ENCODE peak calls at places on chromosome 1, in nine cellular contexts. One of them, this sample, is unnamed. For H3K36me3, the result is how much of the 10 kb centered on the place peaks cover.

GRCh38 chr1:6179564-6180175 is 451 bp downstream of the CHD5 start:
- DNase-seq in GM23248: peak
- DNase-seq in GM23338: no peak
- DNase-seq in PC-3: no peak
- DNase-seq in hepatocyte: no peak
- DNase-seq in MM.1S: no peak
- DNase-seq in OCI-LY7: no peak
- DNase-seq in neural progenitor cell: peak
- DNase-seq in SK-N-SH: peak
- DNase-seq in this sample: no peak

GRCh38 chr1:213491468-213491867 is 440.4 kb downstream of the RPS6KC1 start:
- DNase-seq in GM23248: no peak
- DNase-seq in GM23338: no peak
- DNase-seq in PC-3: no peak
- DNase-seq in hepatocyte: no peak
- DNase-seq in MM.1S: no peak
- DNase-seq in OCI-LY7: no peak
- DNase-seq in neural progenitor cell: no peak
- DNase-seq in SK-N-SH: no peak
- DNase-seq in this sample: no peak

GRCh38 chr1:100530141-100530540 is 7.8 kb upstream of the GPR88 start:
- DNase-seq in GM23248: no peak
- DNase-seq in GM23338: no peak
- DNase-seq in PC-3: no peak
- DNase-seq in hepatocyte: no peak
- DNase-seq in MM.1S: no peak
- DNase-seq in OCI-LY7: no peak
- DNase-seq in neural progenitor cell: no peak
- DNase-seq in SK-N-SH: no peak
- DNase-seq in this sample: no peak

GRCh38 chr1:6854166-6854565 is 68.9 kb downstream of the CAMTA1 start:
- DNase-seq in GM23248: no peak
- DNase-seq in GM23338: no peak
- DNase-seq in PC-3: peak
- DNase-seq in hepatocyte: no peak
- DNase-seq in MM.1S: no peak
- DNase-seq in OCI-LY7: no peak
- DNase-seq in neural progenitor cell: no peak
- DNase-seq in SK-N-SH: no peak
- DNase-seq in this sample: no peak

GRCh38 chr1:150560011-150560438 is 10.8 kb downstream of the ADAMTSL4 start:
- DNase-seq in GM23248: peak
- DNase-seq in GM23338: peak
- DNase-seq in PC-3: peak
- DNase-seq in hepatocyte: peak
- DNase-seq in MM.1S: peak
- DNase-seq in OCI-LY7: peak
- DNase-seq in neural progenitor cell: peak
- DNase-seq in SK-N-SH: peak
- DNase-seq in this sample: peak

GRCh38 chr1:54865238-54866073 is 21.5 kb downstream of the DHCR24 start:
- DNase-seq in GM23248: no peak
- DNase-seq in GM23338: no peak
- DNase-seq in PC-3: no peak
- DNase-seq in hepatocyte: peak
- DNase-seq in MM.1S: no peak
- DNase-seq in OCI-LY7: no peak
- DNase-seq in neural progenitor cell: no peak
- DNase-seq in SK-N-SH: no peak
- DNase-seq in this sample: no peak

GRCh38 chr1:222583079-222583478 is 6.7 kb downstream of the TAF1A start:
- DNase-seq in GM23248: no peak
- DNase-seq in GM23338: no peak
- DNase-seq in PC-3: no peak
- DNase-seq in hepatocyte: no peak
- DNase-seq in MM.1S: peak
- DNase-seq in OCI-LY7: peak
- DNase-seq in neural progenitor cell: no peak
- DNase-seq in SK-N-SH: no peak
- DNase-seq in this sample: no peak

GRCh38 chr1:211614615-211615014 is 35.7 kb upstream of the SLC30A1 start:
- DNase-seq in GM23248: no peak
- DNase-seq in GM23338: no peak
- DNase-seq in PC-3: no peak
- DNase-seq in hepatocyte: no peak
- DNase-seq in MM.1S: no peak
- DNase-seq in OCI-LY7: no peak
- DNase-seq in neural progenitor cell: no peak
- DNase-seq in SK-N-SH: no peak
- DNase-seq in this sample: no peak

GRCh38 chr1:243508303-243508713 is 252.5 kb downstream of the SDCCAG8 start:
- DNase-seq in GM23248: no peak
- DNase-seq in GM23338: no peak
- DNase-seq in PC-3: no peak
- DNase-seq in hepatocyte: no peak
- DNase-seq in MM.1S: no peak
- DNase-seq in OCI-LY7: no peak
- DNase-seq in neural progenitor cell: peak
- DNase-seq in SK-N-SH: no peak
- DNase-seq in this sample: no peak

GRCh38 chr1:206769331-206769731 is 1.2 kb upstream of the IL19 start:
- DNase-seq in GM23248: no peak
- DNase-seq in GM23338: no peak
- DNase-seq in PC-3: no peak
- DNase-seq in hepatocyte: no peak
- DNase-seq in MM.1S: peak
- DNase-seq in OCI-LY7: no peak
- DNase-seq in neural progenitor cell: no peak
- DNase-seq in SK-N-SH: no peak
- DNase-seq in this sample: no peak

GRCh38 chr1:236509647-236510401 is 14.0 kb upstream of the LGALS8 start:
- DNase-seq in GM23248: no peak
- DNase-seq in GM23338: peak
- DNase-seq in PC-3: no peak
- DNase-seq in hepatocyte: peak
- DNase-seq in MM.1S: no peak
- DNase-seq in OCI-LY7: no peak
- DNase-seq in neural progenitor cell: no peak
- DNase-seq in SK-N-SH: no peak
- DNase-seq in this sample: no peak

GRCh38 chr1:63691672-63692425 is 82.0 kb upstream of the ROR1 start:
- DNase-seq in GM23248: peak
- DNase-seq in GM23338: peak
- DNase-seq in PC-3: peak
- DNase-seq in hepatocyte: peak
- DNase-seq in MM.1S: peak
- DNase-seq in OCI-LY7: peak
- DNase-seq in neural progenitor cell: peak
- DNase-seq in SK-N-SH: peak
- DNase-seq in this sample: peak

GRCh38 chr1:29706936-29707335 is 470.6 kb downstream of the PTPRU start:
- DNase-seq in GM23248: peak
- DNase-seq in GM23338: peak
- DNase-seq in PC-3: peak
- DNase-seq in hepatocyte: peak
- DNase-seq in MM.1S: peak
- DNase-seq in OCI-LY7: peak
- DNase-seq in neural progenitor cell: peak
- DNase-seq in SK-N-SH: peak
- DNase-seq in this sample: no peak

GRCh38 chr1:171142081-171142450 is 43.0 kb upstream of the FMO2 start:
- DNase-seq in GM23248: peak
- DNase-seq in GM23338: no peak
- DNase-seq in PC-3: no peak
- DNase-seq in hepatocyte: no peak
- DNase-seq in MM.1S: no peak
- DNase-seq in OCI-LY7: no peak
- DNase-seq in neural progenitor cell: no peak
- DNase-seq in SK-N-SH: no peak
- DNase-seq in this sample: no peak
- TF ChIP-seq EZH2phosphoT487 in GM23248: no peak
- TF ChIP-seq EZH2phosphoT487 in GM23338: no peak
- TF ChIP-seq EZH2phosphoT487 in PC-3: no peak
- TF ChIP-seq EZH2phosphoT487 in hepatocyte: no peak
- TF ChIP-seq EZH2phosphoT487 in MM.1S: no peak
- TF ChIP-seq EZH2phosphoT487 in OCI-LY7: no peak
- TF ChIP-seq EZH2phosphoT487 in neural progenitor cell: no peak
- TF ChIP-seq EZH2phosphoT487 in SK-N-SH: no peak
- TF ChIP-seq EZH2phosphoT487 in this sample: no peak

DNA sequence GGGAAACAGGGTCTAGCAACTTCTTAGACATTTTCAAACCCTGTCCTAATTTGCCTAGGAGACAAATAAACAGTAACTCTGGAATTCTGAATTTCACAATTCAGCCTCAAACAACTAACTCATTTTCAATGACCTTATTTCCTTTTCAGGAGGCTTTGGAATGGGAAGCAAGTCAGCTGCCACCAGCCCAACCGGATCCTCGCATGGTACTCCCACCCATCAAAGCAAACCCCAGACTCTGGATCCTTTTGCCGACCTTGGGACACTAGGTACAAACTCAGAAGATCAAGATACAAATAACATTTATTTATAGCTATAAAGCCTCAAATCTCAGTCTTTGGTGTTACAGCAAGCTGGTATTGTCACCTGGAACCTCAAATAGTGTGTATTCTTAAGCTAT is 18.9 kb upstream of the LEPR start:
- DNase-seq in GM23248: no peak
- DNase-seq in GM23338: no peak
- DNase-seq in PC-3: no peak
- DNase-seq in hepatocyte: no peak
- DNase-seq in MM.1S: no peak
- DNase-seq in OCI-LY7: no peak
- DNase-seq in neural progenitor cell: no peak
- DNase-seq in SK-N-SH: no peak
- DNase-seq in this sample: no peak
- H3K36me3 ChIP-seq in GM23248: under half
- H3K36me3 ChIP-seq in GM23338: under half
- H3K36me3 ChIP-seq in PC-3: under half
- H3K36me3 ChIP-seq in hepatocyte: under half
- H3K36me3 ChIP-seq in MM.1S: under half
- H3K36me3 ChIP-seq in OCI-LY7: under half
- H3K36me3 ChIP-seq in neural progenitor cell: under half
- H3K36me3 ChIP-seq in SK-N-SH: under half
- H3K36me3 ChIP-seq in this sample: under half

GRCh38 chr1:96308314-96308713 is 413.3 kb upstream of the PTBP2 start:
- DNase-seq in GM23248: no peak
- DNase-seq in GM23338: no peak
- DNase-seq in PC-3: no peak
- DNase-seq in hepatocyte: no peak
- DNase-seq in MM.1S: no peak
- DNase-seq in OCI-LY7: no peak
- DNase-seq in neural progenitor cell: no peak
- DNase-seq in SK-N-SH: no peak
- DNase-seq in this sample: no peak

GRCh38 chr1:96309783-96310182 is 411.8 kb upstream of the PTBP2 start:
- DNase-seq in GM23248: peak
- DNase-seq in GM23338: no peak
- DNase-seq in PC-3: peak
- DNase-seq in hepatocyte: peak
- DNase-seq in MM.1S: no peak
- DNase-seq in OCI-LY7: no peak
- DNase-seq in neural progenitor cell: no peak
- DNase-seq in SK-N-SH: no peak
- DNase-seq in this sample: no peak

GRCh38 chr1:96306809-96307208 is 414.8 kb upstream of the PTBP2 start:
- DNase-seq in GM23248: peak
- DNase-seq in GM23338: no peak
- DNase-seq in PC-3: peak
- DNase-seq in hepatocyte: no peak
- DNase-seq in MM.1S: no peak
- DNase-seq in OCI-LY7: no peak
- DNase-seq in neural progenitor cell: no peak
- DNase-seq in SK-N-SH: no peak
- DNase-seq in this sample: no peak
- TF ChIP-seq EZH2phosphoT487 in GM23248: no peak
- TF ChIP-seq EZH2phosphoT487 in GM23338: no peak
- TF ChIP-seq EZH2phosphoT487 in PC-3: no peak
- TF ChIP-seq EZH2phosphoT487 in hepatocyte: no peak
- TF ChIP-seq EZH2phosphoT487 in MM.1S: no peak
- TF ChIP-seq EZH2phosphoT487 in OCI-LY7: no peak
- TF ChIP-seq EZH2phosphoT487 in neural progenitor cell: no peak
- TF ChIP-seq EZH2phosphoT487 in SK-N-SH: no peak
- TF ChIP-seq EZH2phosphoT487 in this sample: no peak

GRCh38 chr1:183905497-183905896 is 100.6 kb downstream of the RGL1 start:
- DNase-seq in GM23248: no peak
- DNase-seq in GM23338: no peak
- DNase-seq in PC-3: no peak
- DNase-seq in hepatocyte: no peak
- DNase-seq in MM.1S: no peak
- DNase-seq in OCI-LY7: no peak
- DNase-seq in neural progenitor cell: no peak
- DNase-seq in SK-N-SH: no peak
- DNase-seq in this sample: no peak

GRCh38 chr1:183898610-183899009 is 93.7 kb downstream of the RGL1 start:
- DNase-seq in GM23248: no peak
- DNase-seq in GM23338: no peak
- DNase-seq in PC-3: no peak
- DNase-seq in hepatocyte: no peak
- DNase-seq in MM.1S: no peak
- DNase-seq in OCI-LY7: no peak
- DNase-seq in neural progenitor cell: no peak
- DNase-seq in SK-N-SH: no peak
- DNase-seq in this sample: no peak

GRCh38 chr1:183898001-183898396 is 93.1 kb downstream of the RGL1 start:
- DNase-seq in GM23248: no peak
- DNase-seq in GM23338: no peak
- DNase-seq in PC-3: no peak
- DNase-seq in hepatocyte: no peak
- DNase-seq in MM.1S: no peak
- DNase-seq in OCI-LY7: no peak
- DNase-seq in neural progenitor cell: no peak
- DNase-seq in SK-N-SH: no peak
- DNase-seq in this sample: no peak

GRCh38 chr1:183903101-183903500 is 98.2 kb downstream of the RGL1 start:
- DNase-seq in GM23248: no peak
- DNase-seq in GM23338: no peak
- DNase-seq in PC-3: no peak
- DNase-seq in hepatocyte: no peak
- DNase-seq in MM.1S: no peak
- DNase-seq in OCI-LY7: no peak
- DNase-seq in neural progenitor cell: no peak
- DNase-seq in SK-N-SH: no peak
- DNase-seq in this sample: no peak

DNA sequence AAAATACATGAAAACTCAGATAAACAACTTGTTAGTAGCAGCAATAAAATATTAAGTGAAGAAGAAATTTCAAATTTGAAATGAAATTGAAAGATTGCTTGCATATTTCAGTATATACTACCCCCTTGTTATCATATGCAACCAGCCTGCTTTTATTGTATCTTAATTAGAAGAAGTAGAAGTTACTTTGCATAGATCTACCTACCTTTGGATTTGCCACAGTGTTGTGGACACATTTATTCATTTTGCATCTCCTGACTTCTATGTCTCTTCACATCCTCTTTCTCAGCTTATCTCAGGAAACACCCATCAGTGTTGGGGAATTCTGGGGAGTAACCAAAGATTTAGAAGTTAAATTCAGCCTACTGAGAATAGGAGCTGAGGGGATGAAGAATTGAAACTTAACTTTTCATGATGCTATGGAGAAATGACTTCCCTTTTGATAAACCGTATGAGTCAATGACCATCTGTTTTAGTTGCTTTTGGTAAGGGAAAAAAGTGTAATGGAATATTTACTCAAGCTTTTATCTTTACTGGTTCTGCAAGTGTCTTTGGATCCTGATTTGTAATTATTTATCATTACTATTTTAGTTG is 96.9 kb downstream of the RGL1 start:
- DNase-seq in GM23248: no peak
- DNase-seq in GM23338: no peak
- DNase-seq in PC-3: no peak
- DNase-seq in hepatocyte: no peak
- DNase-seq in MM.1S: no peak
- DNase-seq in OCI-LY7: no peak
- DNase-seq in neural progenitor cell: no peak
- DNase-seq in SK-N-SH: no peak
- DNase-seq in this sample: no peak
- H3K36me3 ChIP-seq in GM23248: under half
- H3K36me3 ChIP-seq in GM23338: under half
- H3K36me3 ChIP-seq in PC-3: under half
- H3K36me3 ChIP-seq in hepatocyte: under half
- H3K36me3 ChIP-seq in MM.1S: under half
- H3K36me3 ChIP-seq in OCI-LY7: under half
- H3K36me3 ChIP-seq in neural progenitor cell: under half
- H3K36me3 ChIP-seq in SK-N-SH: under half
- H3K36me3 ChIP-seq in this sample: under half